ENCODE peak calls at places on chromosomes 2 and 18, in seven cellular contexts. Z is NCI-H1417 treated with DMSO at 0.1 percent for 48 hours, G is DMS 273 treated with DMSO at 0.1 percent for 48 hours, H is AG04450, K is HS-27A, F is iPS-NIHi11, R is mucosa of gallbladder. B is an unnamed sample.

GRCh38 chr2:71721669-71722068 is 268.3 kb downstream of the DYSF start:
- DNase-seq in Z (no peak), G (no peak), H (no peak), K (no peak), F (no peak), R (no peak), B (no peak)

GRCh38 chr2:99862566-99862965 is 279.8 kb downstream of the AFF3 start:
- DNase-seq in Z (no peak), G (no peak), H (no peak), K (no peak), F (no peak), R (no peak), B (no peak)

GRCh38 chr2:36170805-36171204 is 184.8 kb upstream of the CRIM1 start:
- DNase-seq in Z (no peak), G (no peak), H (no peak), K (no peak), F (no peak), R (no peak), B (no peak)

GRCh38 chr18:78773819-78774218 is 205.8 kb upstream of the SALL3 start:
- DNase-seq in Z (no peak), G (no peak), H (no peak), K (no peak), F (no peak), R (no peak), B (peak)

GRCh38 chr2:60213865-60214657 is 339.4 kb downstream of the BCL11A start:
- DNase-seq in Z (no peak), G (no peak), H (no peak), K (no peak), F (no peak), R (peak), B (no peak)

GRCh38 chr2:25050128-25050527 is 8.3 kb downstream of the EFR3B start:
- DNase-seq in Z (no peak), G (no peak), H (no peak), K (no peak), F (no peak), R (no peak), B (no peak)

GRCh38 chr2:74138952-74139323 is 8.8 kb downstream of the BOLA3 start:
- DNase-seq in Z (no peak), G (no peak), H (no peak), K (no peak), F (peak), R (no peak), B (peak)

GRCh38 chr18:60413944-60414547 is 41.5 kb upstream of the MC4R start:
- DNase-seq in Z (no peak), G (no peak), H (no peak), K (no peak), F (peak), R (no peak), B (no peak)

GRCh38 chr2:1674276-1674675 is 70.0 kb downstream of the PXDN start:
- DNase-seq in Z (no peak), G (no peak), H (no peak), K (no peak), F (no peak), R (no peak), B (no peak)

GRCh38 chr2:195532628-195533271 is 124.3 kb upstream of the SLC39A10 start:
- DNase-seq in Z (no peak), G (no peak), H (no peak), K (no peak), F (no peak), R (no peak), B (peak)

GRCh38 chr2:223735659-223736244 is 101.6 kb downstream of the AP1S3 start:
- DNase-seq in Z (no peak), G (no peak), H (peak), K (no peak), F (no peak), R (no peak), B (no peak)

GRCh38 chr2:233413529-233414272 is 59.4 kb downstream of the DGKD start:
- DNase-seq in Z (no peak), G (no peak), H (no peak), K (peak), F (no peak), R (peak), B (peak)

GRCh38 chr2:10238396-10238795 is 64.3 kb upstream of the HPCAL1 start:
- DNase-seq in Z (no peak), G (no peak), H (no peak), K (no peak), F (no peak), R (no peak), B (no peak)

GRCh38 chr2:2796207-2796606 is 465.1 kb upstream of the MYT1L start:
- DNase-seq in Z (no peak), G (no peak), H (no peak), K (no peak), F (no peak), R (no peak), B (no peak)

B was measured in SJSA1.